ENCODE peak calls at places on chromosome 18, in five cellular contexts. K is Peyer's patch; Y is ascending aorta; G is transverse colon; T is CD8-positive, alpha-beta memory T cell. P is an unnamed sample.

GRCh38 chr18:8469793-8470192 is 139.4 kb upstream of the RAB12 start:
- DNase-seq in K (no peak), Y (no peak), G (no peak), T (no peak), P (no peak)

GRCh38 chr18:57961876-57962505 is 82.0 kb upstream of the NEDD4L start:
- DNase-seq in K (no peak), Y (no peak), G (no peak), T (no peak), P (no peak)

GRCh38 chr18:10230072-10230471 is 224.4 kb upstream of the APCDD1 start:
- DNase-seq in K (no peak), Y (no peak), G (no peak), T (no peak), P (no peak)

GRCh38 chr18:35635171-35635570 is 53.6 kb downstream of the GALNT1 start:
- DNase-seq in K (no peak), Y (no peak), G (no peak), T (no peak), P (no peak)

GRCh38 chr18:55996726-55997125 is 408.7 kb upstream of the TCF4 start:
- DNase-seq in K (no peak), Y (no peak), G (no peak), T (no peak), P (no peak)

GRCh38 chr18:44912740-44913478 is 232.2 kb downstream of the SETBP1 start:
- DNase-seq in K (no peak), Y (no peak), G (no peak), T (no peak), P (no peak)

GRCh38 chr18:55588876-55589595 is 1.0 kb upstream of the TCF4 start:
- DNase-seq in K (no peak), Y (no peak), G (no peak), T (no peak), P (no peak)

GRCh38 chr18:41938445-41938844 is 16.6 kb upstream of the PIK3C3 start:
- DNase-seq in K (no peak), Y (no peak), G (no peak), T (no peak), P (peak)

GRCh38 chr18:58928401-58928800 is 63.7 kb downstream of the ZNF532 start:
- DNase-seq in K (no peak), Y (no peak), G (no peak), T (no peak), P (no peak)

GRCh38 chr18:32847719-32848118 is 74.9 kb upstream of the KLHL14 start:
- DNase-seq in K (no peak), Y (no peak), G (no peak), T (no peak), P (no peak)

GRCh38 chr18:76923485-76924085 is 101.2 kb downstream of the ZNF236 start:
- DNase-seq in K (no peak), Y (no peak), G (peak), T (no peak), P (no peak)

GRCh38 chr18:7084766-7085080 is 32.9 kb downstream of the LAMA1 start:
- DNase-seq in K (no peak), Y (no peak), G (no peak), T (no peak), P (no peak)

GRCh38 chr18:26656944-26657536 is 108.7 kb upstream of the KCTD1 start:
- DNase-seq in K (peak), Y (peak), G (peak), T (no peak), P (peak)

GRCh38 chr18:21599585-21600525 is 649 bp downstream of the ESCO1 start:
- DNase-seq in K (peak), Y (peak), G (peak), T (no peak), P (peak)

GRCh38 chr18:55779461-55779710 is 191.4 kb upstream of the TCF4 start:
- DNase-seq in K (no peak), Y (no peak), G (no peak), T (no peak), P (peak)

GRCh38 chr18:71398530-71398929 is 1109.7 kb downstream of the SOCS6 start:
- DNase-seq in K (no peak), Y (no peak), G (no peak), T (no peak), P (peak)

GRCh38 chr18:45671366-45671765 is 52.6 kb upstream of the SLC14A1 start:
- DNase-seq in K (no peak), Y (no peak), G (no peak), T (no peak), P (no peak)

GRCh38 chr18:43893001-43893637 is 615.8 kb upstream of the SYT4 start:
- DNase-seq in K (no peak), Y (no peak), G (no peak), T (no peak), P (no peak)

GRCh38 chr18:28177828-28178635 is 1.1 kb upstream of the CDH2 start:
- DNase-seq in K (no peak), Y (peak), G (no peak), T (no peak), P (no peak)

GRCh38 chr18:5600376-5601071 is 56.7 kb upstream of the EPB41L3 start:
- DNase-seq in K (no peak), Y (no peak), G (no peak), T (no peak), P (no peak)

GRCh38 chr18:62883937-62884735 is 168.8 kb downstream of the PHLPP1 start:
- DNase-seq in K (no peak), Y (no peak), G (no peak), T (no peak), P (no peak)

GRCh38 chr18:25941556-25941955 is 148.9 kb downstream of the SS18 start:
- DNase-seq in K (no peak), Y (no peak), G (no peak), T (no peak), P (no peak)

GRCh38 chr18:26804474-26804873 is 61.0 kb downstream of the AQP4 start:
- DNase-seq in K (no peak), Y (no peak), G (no peak), T (no peak), P (no peak)

GRCh38 chr18:62179213-62179612 is 7.6 kb downstream of the PIGN start:
- DNase-seq in K (no peak), Y (no peak), G (no peak), T (no peak), P (no peak)

GRCh38 chr18:76679877-76680276 is 142.5 kb upstream of the ZNF236 start:
- DNase-seq in K (no peak), Y (no peak), G (no peak), T (no peak), P (no peak)

GRCh38 chr18:9910071-9910470 is 3.7 kb upstream of the VAPA start:
- DNase-seq in K (no peak), Y (no peak), G (no peak), T (no peak), P (no peak)

GRCh38 chr18:77032121-77032758 is 100.3 kb downstream of the MBP start:
- DNase-seq in K (no peak), Y (no peak), G (no peak), T (no peak), P (no peak)

GRCh38 chr18:59308201-59309014 is 10.0 kb downstream of the CPLX4 start:
- DNase-seq in K (peak), Y (peak), G (peak), T (peak), P (peak)

GRCh38 chr18:54843302-54843701 is 15.0 kb downstream of the RAB27B start:
- DNase-seq in K (no peak), Y (no peak), G (no peak), T (no peak), P (no peak)

GRCh38 chr18:59994357-59994756 is 94.6 kb downstream of the PMAIP1 start:
- DNase-seq in K (no peak), Y (no peak), G (no peak), T (no peak), P (no peak)

GRCh38 chr18:45386256-45386655 is 229.0 kb upstream of the SLC14A2 start:
- DNase-seq in K (no peak), Y (no peak), G (peak), T (no peak), P (no peak)

GRCh38 chr18:44602845-44603244 is 77.8 kb upstream of the SETBP1 start:
- DNase-seq in K (no peak), Y (no peak), G (no peak), T (no peak), P (no peak)

GRCh38 chr18:59881728-59882685 is 17.8 kb upstream of the PMAIP1 start:
- DNase-seq in K (peak), Y (no peak), G (peak), T (no peak), P (no peak)

GRCh38 chr18:27250471-27250870 is 65.4 kb upstream of the CHST9 start:
- DNase-seq in K (no peak), Y (no peak), G (no peak), T (no peak), P (no peak)

GRCh38 chr18:47095810-47096209 is 54.5 kb downstream of the HDHD2 start:
- DNase-seq in K (no peak), Y (no peak), G (no peak), T (no peak), P (no peak)

GRCh38 chr18:69817335-69817935 is 130.2 kb downstream of the CD226 start:
- DNase-seq in K (no peak), Y (no peak), G (no peak), T (no peak), P (no peak)

GRCh38 chr18:45335644-45336043 is 279.6 kb upstream of the SLC14A2 start:
- DNase-seq in K (no peak), Y (no peak), G (no peak), T (no peak), P (no peak)

GRCh38 chr18:78113445-78113844 is 863.8 kb downstream of the GALR1 start:
- DNase-seq in K (no peak), Y (no peak), G (no peak), T (no peak), P (no peak)

GRCh38 chr18:6627621-6628020 is 101.9 kb upstream of the ARHGAP28 start:
- DNase-seq in K (no peak), Y (no peak), G (no peak), T (no peak), P (no peak)

DNA sequence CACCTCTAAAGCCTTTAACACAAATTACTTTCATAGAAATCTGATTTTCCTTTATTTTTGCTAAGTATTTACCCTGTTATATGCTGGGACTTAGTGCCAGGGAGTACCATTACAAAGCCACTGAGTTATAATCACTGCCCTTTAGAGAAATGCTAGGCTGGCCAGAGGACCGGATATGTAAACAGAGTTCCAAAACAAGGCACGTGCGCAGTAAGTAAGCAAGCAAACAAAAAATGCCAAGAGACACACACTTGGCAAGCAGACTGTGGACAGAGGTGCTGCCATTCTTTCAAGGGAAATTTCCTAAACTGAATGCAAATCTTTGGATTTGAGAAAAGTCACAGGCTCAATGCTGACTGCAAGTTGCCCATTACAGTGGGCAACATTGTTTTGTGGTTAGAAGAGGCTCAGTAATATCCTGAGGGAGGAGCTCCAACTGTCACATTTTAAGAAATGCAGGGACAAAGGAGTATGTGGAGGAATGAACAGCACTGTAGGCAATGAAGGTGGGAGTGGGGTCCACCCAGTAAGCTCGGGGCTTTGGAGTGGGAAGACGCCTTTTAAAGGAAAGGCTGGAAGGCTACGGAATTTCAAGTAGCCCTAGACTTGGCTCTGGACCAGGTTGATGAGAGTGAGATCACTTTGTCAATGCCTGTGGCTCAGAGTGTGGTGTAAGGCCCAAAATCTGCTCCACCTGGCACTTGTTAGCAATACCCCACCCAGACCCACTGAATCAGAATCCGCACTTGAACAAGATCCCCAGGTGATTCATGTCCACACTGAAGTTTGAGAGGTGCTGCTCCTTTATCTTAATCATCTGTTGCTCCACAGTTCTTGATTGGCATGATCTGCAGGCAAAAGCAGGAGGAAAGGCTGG is 2.1 kb upstream of the PARD6G start:
- DNase-seq in K (no peak), Y (no peak), G (no peak), T (no peak), P (no peak)
- H3K27ac ChIP-seq in K (no peak), Y (no peak), G (no peak), T (no peak), P (no peak)

GRCh38 chr18:24915547-24915946 is 436.4 kb downstream of the ZNF521 start:
- DNase-seq in K (no peak), Y (no peak), G (no peak), T (no peak), P (no peak)

GRCh38 chr18:24910217-24910616 is 441.7 kb downstream of the ZNF521 start:
- DNase-seq in K (no peak), Y (no peak), G (no peak), T (no peak), P (no peak)

GRCh38 chr18:24914148-24914525 is 437.8 kb downstream of the ZNF521 start:
- DNase-seq in K (no peak), Y (no peak), G (no peak), T (no peak), P (no peak)

GRCh38 chr18:24914685-24915267 is 437.2 kb downstream of the ZNF521 start:
- DNase-seq in K (no peak), Y (no peak), G (no peak), T (no peak), P (no peak)

GRCh38 chr18:24913507-24914147 is 438.3 kb downstream of the ZNF521 start:
- DNase-seq in K (no peak), Y (no peak), G (no peak), T (no peak), P (no peak)
- H3K27ac ChIP-seq in K (no peak), Y (no peak), G (no peak), T (no peak), P (no peak)

DNA sequence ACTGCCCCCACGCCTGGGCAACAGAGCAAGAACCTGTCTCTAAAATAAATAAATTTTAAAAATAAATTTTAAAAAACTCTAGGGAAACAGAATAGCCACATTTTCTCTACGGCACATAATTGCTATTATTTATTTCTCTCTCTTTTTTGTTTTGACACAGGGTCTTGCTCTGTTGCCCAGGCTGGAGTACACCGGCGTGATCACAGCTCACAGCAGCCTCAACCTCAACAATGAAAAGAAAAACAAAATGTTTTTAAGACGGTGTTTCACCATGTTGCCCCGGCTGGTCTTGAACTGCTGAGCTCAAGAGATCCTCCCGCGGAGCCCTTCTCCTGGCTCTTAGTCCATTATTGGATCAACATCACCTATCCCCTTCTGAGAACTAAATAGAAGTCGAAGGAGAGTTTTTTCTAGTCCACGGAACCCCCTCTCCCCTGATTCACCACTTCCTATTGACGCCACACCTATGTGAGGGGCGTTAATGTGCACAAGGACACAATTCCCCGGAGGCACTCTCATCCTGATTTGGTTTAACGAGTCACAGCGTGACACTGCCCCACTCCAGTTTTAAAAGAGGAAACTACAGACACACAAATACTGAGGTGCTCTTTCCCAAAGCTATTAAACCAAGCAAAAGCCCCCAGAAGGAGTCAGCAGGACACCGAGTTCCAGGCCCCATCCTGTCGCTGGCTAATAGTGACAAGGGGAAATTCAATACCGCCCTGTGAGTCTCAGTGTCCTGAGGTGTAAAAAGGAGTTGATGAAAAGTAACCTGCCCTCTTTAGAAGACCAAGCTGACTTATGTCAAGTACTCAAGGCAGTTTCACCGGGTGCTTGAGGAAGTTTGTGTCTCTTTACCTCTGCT is 1.1 kb downstream of the NPC1 start:
- DNase-seq in K (peak), Y (no peak), G (peak), T (peak), P (no peak)
- H3K27ac ChIP-seq in K (peak), Y (peak), G (peak), T (peak), P (peak)

GRCh38 chr18:48639772-48640432 is 101.1 kb downstream of the CTIF start:
- DNase-seq in K (no peak), Y (no peak), G (no peak), T (no peak), P (no peak)
- H3K27ac ChIP-seq in K (no peak), Y (no peak), G (no peak), T (no peak), P (no peak)

GRCh38 chr18:73923866-73924265 is 223.8 kb downstream of the FBXO15 start:
- DNase-seq in K (no peak), Y (no peak), G (no peak), T (no peak), P (no peak)
- H3K27ac ChIP-seq in K (no peak), Y (no peak), G (no peak), T (no peak), P (no peak)

GRCh38 chr18:31658670-31659573 is 25.5 kb downstream of the B4GALT6 start:
- DNase-seq in K (no peak), Y (no peak), G (no peak), T (no peak), P (no peak)
- H3K27ac ChIP-seq in K (peak), Y (no peak), G (peak), T (peak), P (no peak)

DNA sequence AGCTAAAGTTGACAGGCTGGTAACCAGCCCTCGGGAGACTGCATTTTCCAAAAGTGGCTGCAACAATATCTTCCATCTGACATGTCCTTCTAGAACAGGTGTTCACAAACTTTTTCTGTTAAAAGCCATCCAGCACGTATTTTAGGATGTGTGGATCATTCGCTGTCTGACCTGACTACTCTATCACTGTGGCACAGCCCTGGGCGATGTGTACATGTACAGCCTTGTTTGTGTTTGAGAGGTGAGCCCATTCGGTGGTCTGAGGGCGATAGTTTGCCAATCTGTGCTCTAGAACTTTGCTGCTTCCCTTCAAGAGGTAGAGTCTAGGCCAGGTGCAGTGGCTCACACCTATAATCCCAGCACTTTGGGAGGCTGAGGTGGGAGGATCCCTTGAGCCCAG is 166.2 kb downstream of the TGIF1 start:
- DNase-seq in K (peak), Y (peak), G (no peak), T (no peak), P (no peak)
- H3K27ac ChIP-seq in K (no peak), Y (no peak), G (no peak), T (peak), P (no peak)

DNA sequence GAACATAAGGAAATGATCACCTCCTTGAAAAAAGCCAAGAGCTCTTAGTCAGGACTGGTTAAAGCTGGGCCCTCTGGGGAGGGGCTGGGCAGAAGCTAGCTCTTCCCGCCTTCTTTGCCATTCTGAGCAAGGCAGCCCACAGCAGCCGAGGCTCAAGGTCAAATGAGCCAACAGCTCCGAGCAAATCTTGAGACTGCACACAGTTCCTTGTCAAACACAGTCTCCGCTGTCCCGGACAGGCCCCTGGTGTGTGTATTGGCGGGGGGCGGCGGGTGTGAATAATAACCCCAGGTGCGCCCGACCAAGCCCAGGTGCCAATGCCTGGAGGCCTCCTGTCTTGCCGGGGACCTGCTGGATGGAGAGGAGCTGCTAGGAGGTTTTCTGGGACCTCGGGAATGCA is 46.4 kb upstream of the ACAA2 start:
- DNase-seq in K (no peak), Y (peak), G (peak), T (no peak), P (no peak)
- H3K27ac ChIP-seq in K (peak), Y (no peak), G (peak), T (no peak), P (no peak)

DNA sequence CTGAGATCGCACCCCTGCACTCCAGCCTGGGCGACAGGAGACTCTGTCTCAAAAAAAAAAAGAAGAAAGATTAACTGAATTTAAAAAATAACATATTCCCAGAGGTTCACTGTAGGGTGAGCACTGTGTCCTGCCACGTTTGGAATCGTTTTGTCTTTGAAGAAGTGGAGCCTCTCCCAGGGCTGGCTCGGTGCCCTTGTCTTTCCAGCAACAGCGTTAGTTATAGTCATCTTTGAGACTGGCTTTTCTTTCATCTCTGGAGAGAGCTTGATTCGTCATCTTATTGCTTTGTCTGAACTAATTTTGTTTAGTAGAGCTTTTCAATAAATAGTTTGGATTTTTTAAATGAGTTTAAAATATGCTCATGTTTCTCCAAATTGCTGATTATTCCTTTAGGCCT is 50.5 kb downstream of the IMPA2 start:
- DNase-seq in K (peak), Y (no peak), G (peak), T (no peak), P (no peak)
- H3K27ac ChIP-seq in K (no peak), Y (no peak), G (peak), T (no peak), P (no peak)

P was measured in caudate nucleus.